ENCODE peak calls at places on chromosome 2, in four cellular contexts. R is left lung, N is PC-9, B is HCT116. E is an unnamed sample.

GRCh38 chr2:178177066-178177679 is 17.1 kb upstream of the OSBPL6 start:
- DNase-seq in B (no peak), R (no peak), N (no peak), E (no peak)

GRCh38 chr2:170814551-170815245 is 2.0 kb upstream of the GAD1 start:
- DNase-seq in B (no peak), N (no peak), R (no peak), E (no peak)

GRCh38 chr2:229704231-229704630 is 10.1 kb downstream of the DNER start:
- DNase-seq in R (no peak), N (no peak), B (no peak), E (no peak)

GRCh38 chr2:160229591-160229990 is 29.5 kb upstream of the ITGB6 start:
- DNase-seq in N (no peak), B (no peak), R (no peak), E (no peak)

GRCh38 chr2:6730003-6730402 is 135.7 kb downstream of the CMPK2 start:
- DNase-seq in R (no peak), B (no peak), N (no peak), E (peak)

GRCh38 chr2:217994776-217995274 is 8.0 kb downstream of the TNS1 start:
- DNase-seq in B (no peak), R (no peak), N (no peak), E (peak)

GRCh38 chr2:29184531-29184930 is 69.3 kb downstream of the CLIP4 start:
- DNase-seq in N (no peak), B (no peak), R (no peak), E (no peak)

GRCh38 chr2:185811580-185811979 is 73.0 kb downstream of the FSIP2 start:
- DNase-seq in B (no peak), R (no peak), N (no peak), E (no peak)

GRCh38 chr2:97673187-97673914 is 3.8 kb downstream of the C2orf92 start:
- DNase-seq in R (no peak), N (no peak), B (no peak), E (no peak)

GRCh38 chr2:88739985-88740600 is 48.6 kb downstream of the RPIA start:
- DNase-seq in R (peak), N (peak), B (peak), E (peak)

GRCh38 chr2:197875736-197876135 is 71.3 kb downstream of the PLCL1 start:
- DNase-seq in B (no peak), N (no peak), R (no peak), E (no peak)

GRCh38 chr2:103823847-103824246 is 1030.1 kb upstream of the POU3F3 start:
- DNase-seq in B (no peak), N (no peak), R (no peak), E (peak)

GRCh38 chr2:62774555-62775366 is 69.2 kb downstream of the EHBP1 start:
- DNase-seq in R (no peak), N (peak), B (peak), E (peak)

DNA sequence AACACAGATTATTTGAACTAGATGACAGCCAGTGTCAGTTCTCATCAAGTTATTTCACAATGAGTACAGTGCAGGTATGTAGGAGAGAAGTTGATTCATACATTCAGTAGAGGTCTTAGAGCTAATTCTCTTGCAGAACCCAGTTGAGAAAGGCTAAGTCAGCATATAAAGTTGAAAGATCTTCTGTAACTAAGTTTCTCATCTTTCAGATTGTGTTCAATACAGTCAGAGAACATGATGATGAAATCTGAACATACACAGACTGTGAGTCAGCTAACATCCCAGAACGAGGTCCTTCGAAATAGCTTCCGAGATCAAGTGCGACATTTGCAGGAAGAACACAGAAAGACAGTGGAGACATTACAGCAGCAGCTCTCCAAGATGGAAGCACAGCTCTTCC is 41.9 kb upstream of the LIMS1 start:
- DNase-seq in B (no peak), R (no peak), N (no peak), E (peak)
- H3K27ac ChIP-seq in B (no peak), R (no peak), N (no peak), E (no peak)

GRCh38 chr2:200585340-200585729 is 479 bp upstream of the AOX1 start:
- DNase-seq in N (no peak), R (no peak), B (no peak), E (no peak)

GRCh38 chr2:200584639-200585038 is 1.2 kb upstream of the AOX1 start:
- DNase-seq in B (no peak), R (no peak), N (no peak), E (no peak)

GRCh38 chr2:200586644-200586975 is 796 bp downstream of the AOX1 start:
- DNase-seq in R (no peak), N (no peak), B (no peak), E (no peak)

GRCh38 chr2:200587007-200587616 is 1.3 kb downstream of the AOX1 start:
- DNase-seq in B (no peak), N (no peak), R (no peak), E (no peak)

GRCh38 chr2:200585730-200586643 is at the start of gene AOX1:
- DNase-seq in B (no peak), N (no peak), R (peak), E (peak)
- TF ChIP-seq CTCF in B (no peak), N (no peak), R (no peak), E (peak)

DNA sequence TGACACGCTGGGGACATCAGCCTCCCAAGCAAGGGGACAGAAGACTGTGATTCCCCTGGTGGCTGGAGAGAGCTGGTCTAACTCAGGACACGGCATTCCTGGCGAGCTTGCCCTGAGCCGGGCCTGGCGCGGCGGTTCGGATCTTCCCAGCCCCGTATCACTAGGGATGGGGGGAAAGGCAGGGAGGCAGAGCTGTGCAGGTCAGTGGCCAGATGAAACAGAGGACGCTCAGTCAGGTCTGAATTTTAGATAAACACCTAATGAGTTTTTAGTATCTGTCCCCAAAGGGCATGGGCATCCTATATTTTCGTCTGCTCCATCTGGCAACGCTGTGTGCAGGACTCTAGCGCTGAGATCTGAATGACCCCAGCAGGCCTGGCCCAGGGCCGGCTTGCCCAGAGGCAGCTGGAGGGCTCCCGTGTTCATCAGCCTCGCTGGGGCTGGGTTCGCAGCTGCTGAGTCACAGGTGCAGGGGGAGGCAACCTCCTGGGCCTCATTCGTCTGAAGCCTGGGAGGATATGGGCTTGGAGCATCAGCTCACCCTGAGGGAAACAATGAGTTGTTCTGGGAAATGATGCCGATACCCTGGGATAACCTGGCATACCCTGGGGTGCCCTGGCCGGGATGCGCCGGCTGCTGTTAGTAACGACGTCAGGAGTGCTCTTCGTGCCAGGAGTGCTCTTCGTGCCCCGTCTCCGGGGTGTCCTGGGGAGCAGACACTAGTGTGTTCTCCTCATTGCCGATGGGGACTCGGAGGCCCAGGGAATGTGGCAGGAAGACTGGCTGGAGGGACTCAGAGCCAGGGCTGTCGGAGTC is 48.1 kb upstream of the HPCAL1 start:
- DNase-seq in B (no peak), N (peak), R (peak), E (peak)
- H3K27ac ChIP-seq in B (no peak), N (no peak), R (no peak), E (no peak)

DNA sequence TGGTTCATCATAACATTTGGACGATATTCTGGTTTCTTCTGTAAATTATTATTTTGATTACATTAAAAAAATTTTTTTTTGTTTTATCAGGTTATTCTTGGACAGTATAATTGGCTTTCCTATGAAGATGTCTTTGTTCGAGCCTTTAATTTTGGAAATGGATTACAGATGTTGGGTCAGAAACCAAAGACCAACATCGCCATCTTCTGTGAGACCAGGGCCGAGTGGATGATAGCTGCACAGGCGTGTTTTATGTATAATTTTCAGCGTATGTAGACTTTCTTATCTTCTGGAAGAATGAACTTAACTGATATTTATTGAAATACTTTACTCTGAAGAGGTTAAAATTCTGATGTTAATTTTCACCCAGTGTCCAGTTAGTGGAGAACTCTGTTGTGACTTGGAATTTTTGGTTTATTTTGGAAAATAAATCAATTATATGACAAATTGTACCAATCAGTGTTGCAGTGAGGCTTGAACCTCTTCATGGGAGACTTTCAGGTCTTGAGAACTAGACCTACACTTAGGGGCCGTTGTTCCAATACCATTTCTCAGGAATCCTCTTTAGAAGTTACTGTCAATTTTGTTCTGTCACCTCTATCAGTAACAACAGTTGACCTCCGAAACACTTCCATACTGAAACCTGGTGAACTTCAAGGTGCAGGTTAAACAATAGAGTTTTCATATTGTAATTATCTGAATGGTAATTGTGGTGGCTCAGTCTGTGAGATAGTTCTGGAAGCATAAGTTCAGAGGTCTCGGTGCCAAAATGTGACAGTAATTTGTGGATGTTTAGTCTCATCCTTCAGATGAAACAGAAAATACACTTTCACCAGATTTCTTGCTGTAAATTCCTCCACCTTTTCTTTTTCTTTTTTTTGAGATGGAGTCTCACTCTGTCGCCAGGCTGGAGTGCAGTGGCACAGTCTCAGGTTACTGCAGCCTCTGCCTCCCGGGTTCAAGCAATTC is 55.7 kb downstream of the ACSL3 start:
- DNase-seq in R (no peak), B (no peak), N (no peak), E (no peak)
- TF ChIP-seq CTCF in R (no peak), B (no peak), N (no peak), E (no peak)

DNA sequence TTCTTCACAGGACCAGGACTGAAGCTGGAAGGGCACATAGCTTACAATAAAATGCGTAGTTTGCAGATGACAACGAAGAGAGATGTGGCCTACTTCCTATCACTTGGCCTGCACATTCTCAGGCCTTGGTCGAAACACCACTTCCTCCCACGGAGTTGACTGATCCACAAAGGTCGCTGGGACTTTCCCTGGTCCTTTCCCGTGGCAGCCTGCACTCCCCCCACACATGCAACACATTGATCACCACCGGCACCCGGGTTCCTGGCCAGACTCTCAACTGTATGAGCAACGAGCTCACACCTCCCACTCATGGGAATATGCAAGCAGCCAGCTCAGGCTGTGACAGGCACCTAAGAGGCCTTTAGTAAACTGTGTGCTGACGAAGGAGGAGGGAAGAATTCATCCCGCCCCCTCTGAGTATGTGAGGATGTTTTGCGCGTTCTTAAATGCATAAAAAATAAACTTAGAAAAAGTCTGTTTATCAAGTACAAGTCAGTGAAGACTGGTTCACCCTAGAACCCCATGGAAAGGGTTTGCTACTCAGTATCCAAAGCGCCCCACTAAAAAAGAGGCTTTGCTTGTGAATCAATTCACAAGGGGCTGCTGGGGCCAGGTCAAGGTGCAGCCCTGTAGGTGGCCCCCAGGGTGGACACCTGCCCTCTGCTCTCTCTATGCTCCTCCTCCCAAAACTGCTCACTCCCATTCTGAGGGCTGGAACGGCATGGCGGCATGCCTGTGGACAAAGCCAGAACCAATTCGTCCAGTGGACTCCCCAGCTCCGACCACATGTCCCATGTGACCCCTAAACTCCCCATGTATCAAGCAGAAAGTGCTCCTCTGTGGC is 154.3 kb downstream of the EIPR1 start:
- DNase-seq in B (no peak), N (no peak), R (no peak), E (no peak)
- H3K27ac ChIP-seq in B (no peak), N (no peak), R (peak), E (no peak)

DNA sequence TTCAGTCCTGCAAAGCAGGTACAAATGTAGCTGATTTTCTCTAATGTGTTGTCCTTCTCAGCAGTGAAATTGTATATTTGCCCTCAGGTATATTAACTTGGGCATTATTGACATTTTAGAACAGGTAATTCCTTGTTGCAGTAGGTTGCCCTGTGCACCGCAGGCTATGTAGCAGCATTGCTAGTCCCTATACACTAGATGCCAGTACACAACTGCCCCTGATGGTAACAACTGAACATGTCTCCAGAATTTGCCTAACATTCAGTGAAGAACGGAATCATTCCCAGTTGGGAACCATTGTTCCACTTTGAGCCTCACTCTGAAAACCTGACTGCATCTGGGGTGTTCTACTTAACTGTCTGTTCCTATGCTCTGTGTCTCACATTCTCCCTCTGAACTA is 23.1 kb upstream of the TFPI start:
- DNase-seq in N (no peak), B (peak), R (no peak), E (no peak)
- TF ChIP-seq CTCF in N (no peak), B (no peak), R (no peak), E (no peak)

DNA sequence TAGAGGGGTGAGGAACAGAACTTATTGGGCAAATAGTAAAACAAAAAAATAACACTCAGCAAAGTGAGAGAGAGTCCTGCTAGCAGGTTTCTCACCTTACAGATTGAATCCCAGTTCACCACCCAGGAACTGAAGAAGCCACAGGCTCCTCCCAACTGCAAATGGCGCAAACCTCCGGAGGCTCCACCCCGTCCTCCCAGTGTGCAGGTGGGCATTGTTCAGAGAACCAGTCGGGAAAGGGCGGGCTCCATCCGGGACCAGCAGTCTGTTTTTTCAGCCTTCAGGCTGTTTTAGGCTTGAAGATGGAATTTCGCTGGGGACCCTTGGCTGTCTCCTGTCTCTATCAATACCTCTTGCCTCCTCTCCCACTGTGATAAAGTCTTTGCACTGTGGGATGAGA is 317.5 kb downstream of the PARD3B start:
- DNase-seq in B (no peak), R (no peak), N (no peak), E (no peak)
- H3K27ac ChIP-seq in B (no peak), R (no peak), N (no peak), E (no peak)

GRCh38 chr2:216770050-216770449 is 74.7 kb upstream of the IGFBP5 start:
- DNase-seq in N (no peak), R (no peak), B (no peak), E (no peak)

GRCh38 chr2:216773072-216773471 is 77.7 kb upstream of the IGFBP5 start:
- DNase-seq in R (no peak), N (no peak), B (no peak), E (no peak)

GRCh38 chr2:216774180-216774579 is 78.8 kb upstream of the IGFBP5 start:
- DNase-seq in N (no peak), R (no peak), B (no peak), E (no peak)

GRCh38 chr2:216765810-216766259 is 70.5 kb upstream of the IGFBP5 start:
- DNase-seq in R (no peak), B (no peak), N (peak), E (no peak)

DNA sequence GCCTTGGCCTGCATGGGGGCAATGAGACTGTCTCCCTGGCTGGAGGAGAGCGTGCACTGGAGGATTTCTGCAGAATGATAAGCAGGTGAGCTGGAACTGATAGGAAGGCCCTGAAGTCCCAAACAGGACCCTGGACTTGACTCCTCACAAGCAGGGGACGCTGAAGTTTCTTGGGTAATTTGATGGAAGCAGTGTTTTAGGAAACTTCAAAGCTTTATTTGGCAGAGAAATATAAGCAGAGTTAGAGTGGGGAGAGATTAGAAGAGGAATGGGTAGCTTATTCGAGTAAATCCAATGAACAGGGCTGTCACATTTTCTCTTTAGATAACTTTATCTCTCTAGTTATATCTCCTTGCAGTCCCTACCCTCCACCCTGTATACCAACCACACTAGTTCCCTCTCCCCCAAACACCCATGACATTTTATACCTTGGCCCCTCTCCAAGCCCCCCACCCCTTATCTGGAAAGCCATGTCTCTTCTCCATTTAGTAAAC is 73.6 kb upstream of the IGFBP5 start:
- DNase-seq in R (no peak), B (no peak), N (no peak), E (no peak)
- TF ChIP-seq CTCF in R (no peak), B (no peak), N (no peak), E (no peak)